ENCODE peak calls at places on chromosomes 7 and 10, in six cellular contexts. One of them, this sample, is unnamed.

GRCh38 chr7:137934176-137934826 is 67.6 kb downstream of the CREB3L2 start:
- DNase-seq in A549: no peak
- DNase-seq in NB4: no peak
- DNase-seq in GM12878: no peak
- DNase-seq in endothelial cell of umbilical vein: no peak
- DNase-seq in HepG2: no peak
- DNase-seq in this sample: peak

GRCh38 chr7:119959811-119960210 is 313.2 kb upstream of the KCND2 start:
- DNase-seq in GM12878: no peak
- DNase-seq in HepG2: no peak
- DNase-seq in endothelial cell of umbilical vein: no peak
- DNase-seq in NB4: no peak
- DNase-seq in A549: no peak
- DNase-seq in this sample: no peak

GRCh38 chr10:130193033-130193432 is 56.8 kb downstream of the GLRX3 start:
- DNase-seq in endothelial cell of umbilical vein: no peak
- DNase-seq in A549: no peak
- DNase-seq in NB4: no peak
- DNase-seq in GM12878: no peak
- DNase-seq in HepG2: no peak
- DNase-seq in this sample: no peak

GRCh38 chr7:46485481-46486065 is 564.5 kb upstream of the IGFBP3 start:
- DNase-seq in GM12878: no peak
- DNase-seq in A549: peak
- DNase-seq in HepG2: no peak
- DNase-seq in endothelial cell of umbilical vein: no peak
- DNase-seq in NB4: no peak
- DNase-seq in this sample: no peak

GRCh38 chr10:63264852-63265617 is 131.9 kb downstream of the NRBF2 start:
- DNase-seq in A549: peak
- DNase-seq in endothelial cell of umbilical vein: peak
- DNase-seq in GM12878: no peak
- DNase-seq in NB4: peak
- DNase-seq in HepG2: peak
- DNase-seq in this sample: peak

GRCh38 chr10:37754538-37755323 is 102.7 kb downstream of the ZNF248 start:
- DNase-seq in GM12878: no peak
- DNase-seq in NB4: peak
- DNase-seq in endothelial cell of umbilical vein: no peak
- DNase-seq in A549: peak
- DNase-seq in HepG2: peak
- DNase-seq in this sample: peak

GRCh38 chr7:100509213-100509612 is 25.5 kb downstream of the NYAP1 start:
- DNase-seq in endothelial cell of umbilical vein: no peak
- DNase-seq in GM12878: no peak
- DNase-seq in A549: no peak
- DNase-seq in HepG2: no peak
- DNase-seq in NB4: no peak
- DNase-seq in this sample: no peak

GRCh38 chr10:121131426-121132277 is 280.5 kb downstream of the WDR11 start:
- DNase-seq in A549: no peak
- DNase-seq in HepG2: no peak
- DNase-seq in NB4: no peak
- DNase-seq in GM12878: no peak
- DNase-seq in endothelial cell of umbilical vein: no peak
- DNase-seq in this sample: no peak

GRCh38 chr10:117165557-117166419 is 27.7 kb upstream of the VAX1 start:
- DNase-seq in HepG2: no peak
- DNase-seq in GM12878: no peak
- DNase-seq in NB4: peak
- DNase-seq in A549: peak
- DNase-seq in endothelial cell of umbilical vein: peak
- DNase-seq in this sample: peak

GRCh38 chr7:135575296-135575695 is 17.6 kb downstream of the NUP205 start:
- DNase-seq in GM12878: no peak
- DNase-seq in NB4: no peak
- DNase-seq in HepG2: no peak
- DNase-seq in A549: no peak
- DNase-seq in endothelial cell of umbilical vein: no peak
- DNase-seq in this sample: no peak

GRCh38 chr7:79741684-79742083 is 288.2 kb upstream of the MAGI2 start:
- DNase-seq in endothelial cell of umbilical vein: peak
- DNase-seq in GM12878: no peak
- DNase-seq in NB4: no peak
- DNase-seq in A549: peak
- DNase-seq in HepG2: no peak
- DNase-seq in this sample: no peak

GRCh38 chr7:94530114-94530513 is 20.5 kb downstream of the CASD1 start:
- DNase-seq in NB4: no peak
- DNase-seq in GM12878: no peak
- DNase-seq in A549: no peak
- DNase-seq in HepG2: no peak
- DNase-seq in endothelial cell of umbilical vein: peak
- DNase-seq in this sample: no peak

GRCh38 chr10:26335574-26336093 is 102.5 kb upstream of the APBB1IP start:
- DNase-seq in endothelial cell of umbilical vein: no peak
- DNase-seq in HepG2: no peak
- DNase-seq in A549: no peak
- DNase-seq in NB4: no peak
- DNase-seq in GM12878: no peak
- DNase-seq in this sample: no peak

GRCh38 chr10:91190876-91191580 is 29.4 kb upstream of the PCGF5 start:
- DNase-seq in A549: peak
- DNase-seq in endothelial cell of umbilical vein: no peak
- DNase-seq in GM12878: no peak
- DNase-seq in NB4: no peak
- DNase-seq in HepG2: no peak
- DNase-seq in this sample: no peak

GRCh38 chr10:43644252-43644651 is 4.4 kb downstream of the ZNF32 start:
- DNase-seq in NB4: no peak
- DNase-seq in A549: peak
- DNase-seq in GM12878: no peak
- DNase-seq in HepG2: no peak
- DNase-seq in endothelial cell of umbilical vein: no peak
- DNase-seq in this sample: no peak

GRCh38 chr7:96090756-96091155 is 231.1 kb downstream of the SLC25A13 start:
- DNase-seq in endothelial cell of umbilical vein: no peak
- DNase-seq in A549: no peak
- DNase-seq in HepG2: no peak
- DNase-seq in GM12878: no peak
- DNase-seq in NB4: no peak
- DNase-seq in this sample: no peak

GRCh38 chr7:149620961-149621360 is 123.4 kb upstream of the ZNF746 start:
- DNase-seq in NB4: no peak
- DNase-seq in HepG2: no peak
- DNase-seq in A549: no peak
- DNase-seq in GM12878: no peak
- DNase-seq in endothelial cell of umbilical vein: no peak
- DNase-seq in this sample: no peak
- TF ChIP-seq MYC in NB4: no peak
- TF ChIP-seq MYC in HepG2: no peak
- TF ChIP-seq MYC in A549: no peak
- TF ChIP-seq MYC in GM12878: no peak
- TF ChIP-seq MYC in endothelial cell of umbilical vein: no peak
- TF ChIP-seq MYC in this sample: no peak

GRCh38 chr7:106049139-106049725 is 62.9 kb downstream of the SYPL1 start:
- DNase-seq in A549: no peak
- DNase-seq in endothelial cell of umbilical vein: no peak
- DNase-seq in HepG2: no peak
- DNase-seq in GM12878: no peak
- DNase-seq in NB4: no peak
- DNase-seq in this sample: no peak

GRCh38 chr7:106050743-106051110 is 61.4 kb downstream of the SYPL1 start:
- DNase-seq in HepG2: no peak
- DNase-seq in NB4: no peak
- DNase-seq in GM12878: no peak
- DNase-seq in A549: no peak
- DNase-seq in endothelial cell of umbilical vein: peak
- DNase-seq in this sample: no peak

GRCh38 chr7:106048621-106049020 is 63.5 kb downstream of the SYPL1 start:
- DNase-seq in endothelial cell of umbilical vein: no peak
- DNase-seq in HepG2: no peak
- DNase-seq in GM12878: no peak
- DNase-seq in A549: no peak
- DNase-seq in NB4: no peak
- DNase-seq in this sample: no peak

GRCh38 chr7:106047818-106048490 is 64.2 kb downstream of the SYPL1 start:
- DNase-seq in HepG2: no peak
- DNase-seq in A549: no peak
- DNase-seq in GM12878: no peak
- DNase-seq in NB4: no peak
- DNase-seq in endothelial cell of umbilical vein: no peak
- DNase-seq in this sample: no peak

DNA sequence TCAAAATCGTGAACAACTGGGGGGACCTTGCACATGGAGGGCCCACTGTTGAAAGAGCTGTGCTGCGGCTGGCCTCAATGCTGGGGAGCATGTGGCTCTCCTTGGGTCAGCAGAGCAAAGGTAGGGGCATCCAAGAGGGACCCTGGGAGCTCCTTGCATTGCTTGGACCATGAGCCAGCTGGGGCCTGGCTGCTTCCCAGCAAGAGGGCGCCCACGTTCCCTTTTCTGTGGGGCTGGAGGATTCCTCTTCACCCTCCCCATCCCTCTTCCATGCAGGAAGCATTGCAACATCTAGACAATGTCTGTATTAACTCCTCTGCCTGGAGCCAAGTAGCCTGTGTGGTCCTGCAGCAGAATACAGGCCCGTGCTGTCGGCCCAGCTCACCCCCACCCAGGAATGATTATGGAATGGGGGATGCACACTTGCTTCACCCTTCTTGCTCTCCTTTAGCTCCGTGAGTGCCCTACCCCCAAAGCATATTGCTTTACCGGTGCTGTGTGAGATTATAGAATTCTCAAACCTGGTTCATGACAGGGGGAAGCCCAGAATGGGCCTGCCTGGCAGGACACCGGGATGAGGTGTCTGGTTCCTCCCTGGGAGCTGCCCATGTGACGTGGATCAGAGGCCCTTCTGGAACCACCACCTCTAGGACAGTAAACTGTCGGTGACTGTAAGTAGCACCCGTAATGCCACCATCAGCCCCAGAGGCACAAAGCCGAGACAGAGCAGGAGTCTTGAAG is 61.9 kb downstream of the SYPL1 start:
- DNase-seq in endothelial cell of umbilical vein: no peak
- DNase-seq in NB4: peak
- DNase-seq in GM12878: no peak
- DNase-seq in HepG2: peak
- DNase-seq in A549: peak
- DNase-seq in this sample: peak
- TF ChIP-seq MYC in endothelial cell of umbilical vein: no peak
- TF ChIP-seq MYC in NB4: no peak
- TF ChIP-seq MYC in GM12878: no peak
- TF ChIP-seq MYC in HepG2: no peak
- TF ChIP-seq MYC in A549: no peak
- TF ChIP-seq MYC in this sample: no peak

GRCh38 chr7:151686016-151686766 is 166.5 kb upstream of the RHEB start:
- DNase-seq in NB4: no peak
- DNase-seq in GM12878: no peak
- DNase-seq in A549: no peak
- DNase-seq in endothelial cell of umbilical vein: no peak
- DNase-seq in HepG2: no peak
- DNase-seq in this sample: no peak

GRCh38 chr7:151689196-151689971 is 169.7 kb upstream of the RHEB start:
- DNase-seq in endothelial cell of umbilical vein: no peak
- DNase-seq in HepG2: no peak
- DNase-seq in GM12878: no peak
- DNase-seq in NB4: no peak
- DNase-seq in A549: no peak
- DNase-seq in this sample: no peak

GRCh38 chr7:151686826-151687225 is 167.1 kb upstream of the RHEB start:
- DNase-seq in endothelial cell of umbilical vein: no peak
- DNase-seq in NB4: no peak
- DNase-seq in A549: no peak
- DNase-seq in GM12878: no peak
- DNase-seq in HepG2: no peak
- DNase-seq in this sample: no peak

GRCh38 chr7:151688236-151688780 is 168.6 kb upstream of the RHEB start:
- DNase-seq in GM12878: no peak
- DNase-seq in HepG2: no peak
- DNase-seq in NB4: no peak
- DNase-seq in A549: no peak
- DNase-seq in endothelial cell of umbilical vein: no peak
- DNase-seq in this sample: no peak

DNA sequence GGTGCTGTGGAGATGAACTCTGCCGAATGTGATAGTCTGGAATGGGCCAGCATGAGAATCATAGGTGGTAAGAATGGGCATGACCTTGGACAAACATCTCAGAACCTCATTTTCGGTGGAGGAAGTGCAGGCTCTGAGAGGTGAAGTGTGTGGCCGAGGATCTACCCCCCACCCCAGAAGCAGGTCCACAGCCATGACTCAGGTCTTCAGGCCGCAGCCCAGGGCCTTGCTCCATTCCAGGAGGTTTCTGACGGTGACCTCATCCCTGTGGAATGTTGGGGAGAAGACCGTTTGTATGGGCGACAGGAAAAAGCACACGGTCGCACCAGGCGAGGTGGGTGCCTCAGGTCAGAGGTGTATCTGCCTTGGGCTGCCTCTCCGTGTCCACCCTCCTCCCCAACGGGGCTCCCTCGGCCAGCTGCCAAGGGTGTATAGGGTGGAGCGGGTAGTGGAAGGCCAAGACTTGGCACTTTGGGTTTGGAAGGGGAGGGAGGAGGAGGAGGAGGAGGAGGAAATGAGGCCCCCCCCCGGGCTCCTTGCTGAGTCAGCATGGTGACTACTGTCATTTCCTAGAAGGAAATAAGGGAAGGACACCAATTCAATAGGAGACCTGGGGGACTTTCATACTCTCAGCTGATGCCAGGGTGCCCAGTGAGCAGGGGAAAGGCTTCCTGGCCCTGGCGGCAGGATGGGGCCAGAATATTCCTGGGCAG is 168.0 kb upstream of the RHEB start:
- DNase-seq in A549: peak
- DNase-seq in endothelial cell of umbilical vein: peak
- DNase-seq in NB4: no peak
- DNase-seq in HepG2: peak
- DNase-seq in GM12878: no peak
- DNase-seq in this sample: peak
- TF ChIP-seq MYC in A549: peak
- TF ChIP-seq MYC in endothelial cell of umbilical vein: no peak
- TF ChIP-seq MYC in NB4: no peak
- TF ChIP-seq MYC in HepG2: no peak
- TF ChIP-seq MYC in GM12878: no peak
- TF ChIP-seq MYC in this sample: no peak

DNA sequence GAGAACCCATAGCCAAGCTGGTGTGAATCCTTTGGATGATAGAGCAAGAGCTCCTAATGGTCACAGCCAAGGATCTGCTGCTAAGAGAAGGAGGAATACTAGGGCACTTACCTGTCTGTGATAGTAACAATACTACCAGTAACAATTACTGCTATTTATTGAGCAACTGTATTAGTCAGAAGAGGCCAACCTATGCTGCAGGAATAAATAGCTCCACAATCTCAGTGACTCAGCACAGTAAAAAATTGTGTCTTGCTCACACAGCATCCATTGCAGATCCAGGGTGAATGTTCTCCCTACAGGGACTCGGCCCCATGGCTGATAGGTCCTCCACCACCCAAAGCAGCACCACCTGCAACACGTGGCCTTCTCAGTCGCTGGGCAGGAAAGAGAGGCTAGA is 257.6 kb upstream of the ZMIZ1 start:
- DNase-seq in GM12878: no peak
- DNase-seq in HepG2: no peak
- DNase-seq in endothelial cell of umbilical vein: no peak
- DNase-seq in A549: no peak
- DNase-seq in NB4: no peak
- DNase-seq in this sample: no peak
- TF ChIP-seq MYC in GM12878: no peak
- TF ChIP-seq MYC in HepG2: no peak
- TF ChIP-seq MYC in endothelial cell of umbilical vein: no peak
- TF ChIP-seq MYC in A549: no peak
- TF ChIP-seq MYC in NB4: no peak
- TF ChIP-seq MYC in this sample: no peak